ENCODE peak calls at places on chromosomes 3 and 15, in four cellular contexts. Z is heart right ventricle, Y is stomach, O is mesendoderm. J is an unnamed sample.

GRCh38 chr15:98311566-98312188 is 336.7 kb upstream of the IGF1R start:
- DNase-seq in Z (peak), O (peak), Y (peak), J (no peak)

GRCh38 chr15:38195191-38195901 is 57.3 kb upstream of the SPRED1 start:
- DNase-seq in O (no peak), Z (no peak), Y (no peak), J (no peak)

GRCh38 chr15:45048784-45049631 is 26.0 kb downstream of the SORD start:
- DNase-seq in Z (peak), O (peak), Y (no peak), J (peak)

GRCh38 chr3:95037927-95038326 is 975.1 kb downstream of the NSUN3 start:
- DNase-seq in Z (no peak), O (peak), Y (no peak), J (no peak)

GRCh38 chr3:146491303-146491702 is 21.9 kb upstream of the PLSCR2 start:
- DNase-seq in Y (no peak), O (no peak), Z (no peak), J (no peak)

GRCh38 chr15:90382305-90382704 is 5.7 kb upstream of the IQGAP1 start:
- DNase-seq in Z (no peak), Y (no peak), O (no peak), J (no peak)

GRCh38 chr15:55774113-55774970 is 31.4 kb upstream of the PRTG start:
- DNase-seq in O (peak), Y (peak), Z (peak), J (no peak)

GRCh38 chr3:52063026-52063723 is 6.8 kb upstream of the DUSP7 start:
- DNase-seq in Z (no peak), O (no peak), Y (no peak), J (no peak)

GRCh38 chr15:47194718-47195117 is 522.6 kb upstream of the SEMA6D start:
- DNase-seq in O (peak), Z (no peak), Y (no peak), J (no peak)

GRCh38 chr15:79166311-79166955 is 75.9 kb upstream of the RASGRF1 start:
- DNase-seq in Y (no peak), O (peak), Z (no peak), J (no peak)

GRCh38 chr15:52233405-52233804 is 42.2 kb upstream of the GNB5 start:
- DNase-seq in Y (no peak), Z (no peak), O (no peak), J (peak)

GRCh38 chr15:42210703-42211102 is 2.6 kb upstream of the VPS39 start:
- DNase-seq in Y (no peak), O (no peak), Z (no peak), J (no peak)

GRCh38 chr3:184914628-184915027 is 102.7 kb downstream of the VPS8 start:
- DNase-seq in O (no peak), Z (no peak), Y (no peak), J (no peak)

GRCh38 chr3:13080026-13080425 is 6.8 kb upstream of the IQSEC1 start:
- DNase-seq in Z (no peak), O (no peak), Y (no peak), J (no peak)

GRCh38 chr3:14602006-14602803 is 49.4 kb upstream of the CCDC174 start:
- DNase-seq in O (peak), Y (no peak), Z (no peak), J (no peak)
- H3K4me3 ChIP-seq in O (no peak), Y (peak), Z (peak), J (no peak)

DNA sequence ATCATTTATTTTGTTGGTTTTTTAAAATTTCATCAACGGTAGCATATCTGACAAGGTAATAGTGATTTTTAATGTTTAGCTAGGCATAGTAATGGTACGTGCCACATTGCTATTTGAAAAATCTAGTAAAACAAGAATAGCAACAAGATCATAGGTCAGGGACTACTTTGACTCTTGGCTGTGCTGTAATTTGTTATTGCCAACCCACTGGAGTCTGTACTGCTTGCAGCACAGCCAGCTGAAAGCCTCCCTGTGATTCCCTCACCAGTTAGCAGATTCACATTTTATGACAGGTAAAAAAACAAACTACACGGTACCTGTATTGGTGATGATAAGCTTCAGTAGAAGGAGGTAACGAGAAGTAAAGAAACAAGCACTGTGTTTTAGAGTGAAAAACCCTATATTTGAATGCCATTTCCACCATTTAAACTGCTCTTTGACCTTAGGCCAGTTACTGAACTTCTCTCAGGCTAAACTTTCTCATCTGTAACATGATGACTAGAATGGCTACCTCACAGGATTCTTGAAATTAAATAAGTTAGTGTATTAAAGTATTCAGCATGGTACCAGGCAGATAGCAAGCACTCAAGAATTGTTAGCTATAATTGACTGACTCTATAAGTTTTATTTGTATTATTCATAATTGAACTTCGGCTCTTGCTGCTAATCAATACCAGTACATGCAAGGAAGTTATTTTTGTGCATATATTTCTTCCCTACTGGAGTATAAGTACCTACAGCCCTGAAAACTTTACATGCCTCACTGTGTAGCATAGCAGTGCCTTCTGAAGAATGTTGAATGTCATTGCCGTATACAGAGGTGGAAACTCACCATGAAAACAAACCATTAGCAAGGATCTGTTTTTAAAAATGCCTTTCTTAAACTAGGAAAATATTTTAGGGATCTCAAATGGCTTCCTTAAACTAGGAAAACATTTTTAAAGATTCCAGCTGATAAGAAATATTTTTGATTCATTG is 16.1 kb downstream of the FILIP1L start:
- DNase-seq in Y (no peak), O (no peak), Z (peak), J (no peak)
- H3K4me3 ChIP-seq in Y (no peak), O (no peak), Z (no peak), J (no peak)

GRCh38 chr3:150414273-150414672 is 6.2 kb downstream of the TSC22D2 start:
- DNase-seq in O (peak), Y (no peak), Z (peak), J (no peak)
- H3K4me3 ChIP-seq in O (no peak), Y (peak), Z (peak), J (peak)

GRCh38 chr15:68484696-68485400 is 52.9 kb upstream of the ITGA11 start:
- DNase-seq in Z (no peak), O (no peak), Y (no peak), J (no peak)
- H3K4me3 ChIP-seq in Z (no peak), O (no peak), Y (no peak), J (no peak)

GRCh38 chr15:33742286-33742685 is 226.0 kb upstream of the CHRM5 start:
- DNase-seq in Z (no peak), O (no peak), Y (no peak), J (no peak)
- H3K4me3 ChIP-seq in Z (no peak), O (no peak), Y (no peak), J (no peak)

DNA sequence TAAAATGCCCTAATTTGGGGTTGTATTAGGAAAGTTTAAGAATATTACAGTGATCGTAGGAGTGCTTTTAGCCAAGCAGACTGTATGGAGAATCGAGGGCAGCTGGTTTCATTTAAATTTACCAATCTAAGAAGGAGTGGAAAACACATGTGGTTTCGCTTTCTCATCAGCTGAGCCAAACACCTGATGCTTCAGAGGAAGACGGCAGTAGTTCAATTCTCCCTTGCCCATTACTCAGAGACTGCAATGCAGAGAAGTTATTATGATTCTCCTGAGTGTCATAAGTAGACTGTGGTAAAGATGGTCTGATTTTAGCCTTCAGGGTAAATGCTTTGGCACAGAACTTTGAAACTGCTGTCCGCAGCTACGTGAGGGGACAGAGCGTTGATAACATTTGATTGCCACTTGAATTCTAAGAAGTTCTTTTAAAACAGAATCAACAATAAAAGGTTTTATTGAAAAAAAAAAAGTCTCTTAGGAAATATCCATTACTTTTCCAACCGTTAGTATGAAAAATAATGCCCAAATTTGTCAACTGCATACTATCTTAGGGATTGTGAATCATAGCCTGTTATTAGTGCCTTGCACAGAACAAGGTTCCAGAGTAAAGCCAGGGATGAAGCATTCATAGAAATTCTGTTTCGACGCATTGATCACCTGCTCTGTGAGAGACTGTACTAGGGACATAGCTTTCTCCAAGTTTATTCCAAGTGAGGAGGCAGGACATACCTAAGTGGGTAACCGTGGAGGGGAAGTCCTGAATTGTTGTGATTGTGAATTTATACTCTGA is 25.6 kb downstream of the LYSMD4 start:
- DNase-seq in Z (no peak), O (no peak), Y (no peak), J (no peak)
- H3K4me3 ChIP-seq in Z (no peak), O (no peak), Y (no peak), J (no peak)

GRCh38 chr3:125053304-125053699 is 2.5 kb downstream of the HEG1 start:
- DNase-seq in O (no peak), Y (no peak), Z (no peak), J (no peak)
- H3K4me3 ChIP-seq in O (no peak), Y (peak), Z (peak), J (peak)

DNA sequence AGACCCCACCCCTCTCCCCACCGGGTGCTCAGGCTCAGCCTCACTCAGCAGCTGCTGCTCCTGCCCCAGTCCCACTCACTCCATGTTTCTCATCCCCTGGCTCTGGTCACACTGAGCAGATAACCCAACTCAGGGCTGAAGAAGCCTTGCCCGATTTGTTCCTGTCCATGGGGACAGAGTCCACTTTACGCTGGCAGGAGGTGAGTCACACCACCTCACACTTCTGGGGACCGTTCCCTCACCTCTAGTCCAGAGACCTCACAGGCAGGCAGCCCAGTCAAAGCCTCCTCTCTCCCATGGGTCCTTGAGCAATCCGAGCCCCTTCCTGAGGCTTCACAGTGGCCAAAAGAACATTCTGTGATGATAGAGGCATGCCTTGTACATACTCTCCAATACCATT is 1.4 kb downstream of the CIDEC start:
- DNase-seq in Z (no peak), Y (peak), O (no peak), J (no peak)
- H3K4me3 ChIP-seq in Z (no peak), Y (no peak), O (no peak), J (no peak)

GRCh38 chr3:113947372-113948014 is at the start of gene ZDHHC23:
- DNase-seq in O (peak), Y (peak), Z (peak), J (peak)
- H3K4me3 ChIP-seq in O (peak), Y (peak), Z (peak), J (peak)